ENCODE peak calls at places on chromosome 3, in ten cellular contexts. Z is dorsolateral prefrontal cortex, D is AG04450, I is GM12864, X is OCI-LY7, Y is heart left ventricle, K is IMR-90, S is brain microvascular endothelial cell, A is PC-9, G is sigmoid colon. F is an unnamed sample.

GRCh38 chr3:5022966-5023776 is 43.9 kb downstream of the BHLHE40 start:
- DNase-seq in Z (no peak), D (peak), I (no peak), X (no peak), Y (peak), K (peak), S (peak), A (peak), G (peak), F (peak)

GRCh38 chr3:33260104-33260503 is 17.1 kb upstream of the FBXL2 start:
- DNase-seq in Z (no peak), D (no peak), I (no peak), X (no peak), Y (no peak), K (no peak), S (no peak), A (no peak), G (no peak), F (no peak)

GRCh38 chr3:49712166-49712565 is 7.3 kb downstream of the AMIGO3 start:
- DNase-seq in Z (peak), D (no peak), I (no peak), X (no peak), Y (no peak), K (no peak), S (no peak), A (no peak), G (peak), F (no peak)

GRCh38 chr3:194573680-194574437 is 59.4 kb downstream of the TMEM44 start:
- DNase-seq in Z (no peak), D (no peak), I (no peak), X (peak), Y (peak), K (peak), S (peak), A (no peak), G (no peak), F (peak)

GRCh38 chr3:4950948-4951347 is 28.3 kb upstream of the BHLHE40 start:
- DNase-seq in Z (no peak), D (no peak), I (no peak), X (no peak), Y (no peak), K (no peak), S (no peak), A (no peak), G (no peak), F (no peak)

GRCh38 chr3:111954228-111954990 is 24.4 kb upstream of the ABHD10 start:
- DNase-seq in Z (no peak), D (no peak), I (no peak), X (no peak), Y (no peak), K (peak), S (no peak), A (no peak), G (no peak), F (no peak)

GRCh38 chr3:110248666-110249065 is 823.0 kb upstream of the NECTIN3 start:
- DNase-seq in Z (no peak), D (no peak), I (no peak), X (no peak), Y (no peak), K (peak), S (no peak), A (no peak), G (no peak), F (no peak)

GRCh38 chr3:192835818-192836468 is 81.7 kb downstream of the MB21D2 start:
- DNase-seq in Z (no peak), D (no peak), I (no peak), X (no peak), Y (peak), K (peak), S (peak), A (no peak), G (peak), F (peak)

GRCh38 chr3:132641837-132642538 is 17.6 kb downstream of the ACAD11 start:
- DNase-seq in Z (no peak), D (no peak), I (no peak), X (peak), Y (no peak), K (peak), S (no peak), A (peak), G (no peak), F (peak)

GRCh38 chr3:32525720-32526119 is 23.1 kb upstream of the CMTM6 start:
- DNase-seq in Z (no peak), D (no peak), I (no peak), X (no peak), Y (no peak), K (no peak), S (no peak), A (no peak), G (no peak), F (no peak)

DNA sequence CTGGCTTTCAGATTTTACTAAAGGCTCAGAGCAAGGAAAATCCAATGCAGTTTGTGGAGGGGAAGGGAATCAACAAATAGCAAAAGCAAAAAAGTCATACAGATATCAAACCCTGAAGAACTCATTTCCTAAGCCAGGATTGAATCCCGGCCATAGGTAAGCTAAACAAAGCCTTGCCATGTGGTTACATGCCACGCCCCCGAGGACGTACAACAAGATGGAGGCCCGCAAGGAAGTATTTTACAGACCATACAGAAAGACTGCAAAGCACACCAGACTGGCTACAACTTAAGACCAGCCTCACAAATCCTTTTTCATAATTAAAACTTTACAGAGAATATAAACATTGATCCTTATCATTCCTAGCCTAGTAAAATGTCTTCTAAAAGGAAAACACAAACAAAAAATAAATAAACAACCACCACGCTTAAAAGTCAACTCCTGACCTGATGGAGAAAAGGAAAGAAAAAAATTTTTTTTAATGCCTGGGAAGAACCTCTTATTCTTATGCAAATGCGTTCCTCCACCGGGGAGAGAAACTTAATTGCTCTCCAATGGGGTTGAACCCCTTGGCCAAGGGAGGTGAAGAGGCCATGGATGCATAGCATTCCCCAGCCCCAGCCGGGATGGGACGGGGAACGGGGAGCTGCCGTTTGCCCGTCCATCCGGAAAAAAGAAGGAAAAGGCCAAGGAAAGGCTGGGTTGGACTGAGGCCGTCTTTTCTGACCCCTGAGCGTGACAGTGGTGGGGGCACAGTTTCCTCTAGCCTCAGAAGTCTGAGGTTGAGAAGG is 39.3 kb downstream of the IL1RAP start:
- DNase-seq in Z (no peak), D (no peak), I (no peak), X (no peak), Y (no peak), K (no peak), S (no peak), A (no peak), G (no peak), F (no peak)
- H3K4me3 ChIP-seq in Z (no peak), D (no peak), I (no peak), X (no peak), Y (no peak), K (no peak), S (no peak), A (no peak), G (no peak), F (no peak)

GRCh38 chr3:157135671-157136396 is 24.1 kb downstream of the CCNL1 start:
- DNase-seq in Z (peak), D (no peak), I (no peak), X (no peak), Y (no peak), K (peak), S (peak), A (no peak), G (no peak), F (no peak)
- TF ChIP-seq CTCF in Z (peak), D (peak), I (peak), X (no peak), Y (no peak), K (peak), S (peak), A (no peak), G (no peak), F (no peak)

DNA sequence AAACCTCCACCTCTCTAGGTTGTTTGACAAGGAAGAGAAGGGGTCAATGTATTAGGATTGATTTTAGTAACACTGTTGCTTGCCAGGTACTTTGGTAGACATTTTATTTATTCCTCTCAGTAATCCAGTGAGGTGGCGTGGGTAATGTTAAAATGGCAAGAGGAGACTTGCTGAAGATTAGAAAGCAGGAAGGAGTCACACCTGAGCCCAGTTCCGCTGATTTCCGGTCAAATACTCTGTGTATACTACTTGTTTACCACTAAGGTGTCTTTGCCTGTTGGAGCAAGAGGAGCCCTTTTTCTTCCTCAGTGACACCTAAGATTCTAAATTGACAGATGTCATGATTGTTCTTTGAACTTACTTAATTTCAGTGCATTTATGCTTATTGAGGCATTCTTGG is 1.7 kb downstream of the OXNAD1 start:
- DNase-seq in Z (no peak), D (no peak), I (no peak), X (no peak), Y (no peak), K (no peak), S (no peak), A (no peak), G (no peak), F (no peak)
- H3K4me3 ChIP-seq in Z (no peak), D (no peak), I (no peak), X (peak), Y (no peak), K (no peak), S (no peak), A (peak), G (no peak), F (no peak)

GRCh38 chr3:152071315-152071714 is 197.4 kb upstream of the MBNL1 start:
- DNase-seq in Z (no peak), D (no peak), I (no peak), X (no peak), Y (no peak), K (no peak), S (no peak), A (no peak), G (no peak), F (no peak)

GRCh38 chr3:152069871-152070270 is 196.4 kb downstream of the SUCNR1 start:
- DNase-seq in Z (no peak), D (no peak), I (no peak), X (no peak), Y (no peak), K (peak), S (no peak), A (no peak), G (no peak), F (no peak)

GRCh38 chr3:152076148-152076547 is 192.6 kb upstream of the MBNL1 start:
- DNase-seq in Z (no peak), D (no peak), I (no peak), X (no peak), Y (no peak), K (peak), S (no peak), A (no peak), G (no peak), F (no peak)

GRCh38 chr3:152071924-152072323 is 196.8 kb upstream of the MBNL1 start:
- DNase-seq in Z (no peak), D (peak), I (peak), X (peak), Y (no peak), K (peak), S (peak), A (no peak), G (no peak), F (peak)

GRCh38 chr3:152073267-152073666 is 195.5 kb upstream of the MBNL1 start:
- DNase-seq in Z (no peak), D (no peak), I (no peak), X (no peak), Y (no peak), K (peak), S (peak), A (no peak), G (no peak), F (no peak)
- TF ChIP-seq CTCF in Z (no peak), D (peak), I (no peak), X (no peak), Y (no peak), K (peak), S (peak), A (no peak), G (no peak), F (no peak)

GRCh38 chr3:128484404-128485282 is 8.4 kb downstream of the GATA2 start:
- DNase-seq in Z (no peak), D (no peak), I (no peak), X (no peak), Y (no peak), K (no peak), S (no peak), A (no peak), G (no peak), F (no peak)
- H3K4me3 ChIP-seq in Z (no peak), D (peak), I (no peak), X (no peak), Y (peak), K (no peak), S (no peak), A (peak), G (no peak), F (no peak)

GRCh38 chr3:14311722-14312121 is 90.7 kb upstream of the SLC6A6 start:
- DNase-seq in Z (no peak), D (no peak), I (no peak), X (no peak), Y (no peak), K (no peak), S (no peak), A (no peak), G (no peak), F (no peak)

GRCh38 chr3:14317057-14317553 is 85.3 kb upstream of the SLC6A6 start:
- DNase-seq in Z (no peak), D (no peak), I (no peak), X (no peak), Y (no peak), K (no peak), S (no peak), A (peak), G (no peak), F (no peak)

GRCh38 chr3:14307953-14308352 is 94.5 kb upstream of the SLC6A6 start:
- DNase-seq in Z (no peak), D (no peak), I (no peak), X (no peak), Y (no peak), K (no peak), S (no peak), A (no peak), G (no peak), F (no peak)

DNA sequence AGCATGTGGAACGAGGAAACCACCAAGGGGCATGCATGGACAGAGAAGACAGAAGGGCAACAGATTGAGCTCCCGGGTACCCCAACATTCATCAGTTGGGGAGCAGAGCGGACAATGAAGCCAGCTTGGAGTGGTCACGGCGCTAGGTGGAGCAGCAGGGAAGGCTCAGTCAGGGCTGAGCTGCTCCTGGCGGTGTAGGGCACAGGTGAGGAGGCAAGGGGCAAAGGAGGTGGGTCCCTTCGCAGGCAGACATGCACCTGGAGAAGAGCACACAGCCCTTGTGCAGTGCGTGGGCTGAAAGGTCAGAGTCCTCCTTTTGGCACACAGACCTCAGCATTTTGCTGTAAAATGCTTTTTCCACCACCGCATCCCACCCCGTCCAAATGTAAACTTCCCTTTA is 90.0 kb upstream of the SLC6A6 start:
- DNase-seq in Z (no peak), D (no peak), I (no peak), X (no peak), Y (no peak), K (no peak), S (no peak), A (no peak), G (no peak), F (no peak)
- TF ChIP-seq CTCF in Z (no peak), D (no peak), I (no peak), X (peak), Y (no peak), K (no peak), S (no peak), A (no peak), G (no peak), F (no peak)

GRCh38 chr3:195699148-195699771 is 21.5 kb upstream of the MUC20 start:
- DNase-seq in Z (no peak), D (no peak), I (no peak), X (no peak), Y (no peak), K (peak), S (no peak), A (no peak), G (no peak), F (no peak)

GRCh38 chr3:195696632-195697278 is 24.0 kb upstream of the MUC20 start:
- DNase-seq in Z (no peak), D (no peak), I (no peak), X (no peak), Y (no peak), K (no peak), S (no peak), A (no peak), G (no peak), F (no peak)

GRCh38 chr3:195699860-195700259 is 20.9 kb upstream of the MUC20 start:
- DNase-seq in Z (no peak), D (no peak), I (no peak), X (no peak), Y (no peak), K (no peak), S (no peak), A (peak), G (no peak), F (no peak)

GRCh38 chr3:195698325-195699147 is 22.2 kb upstream of the MUC20 start:
- DNase-seq in Z (no peak), D (no peak), I (no peak), X (no peak), Y (no peak), K (no peak), S (no peak), A (peak), G (no peak), F (no peak)

GRCh38 chr3:195697582-195698324 is 23.0 kb upstream of the MUC20 start:
- DNase-seq in Z (no peak), D (peak), I (no peak), X (no peak), Y (no peak), K (peak), S (peak), A (peak), G (no peak), F (no peak)
- H3K4me3 ChIP-seq in Z (no peak), D (no peak), I (no peak), X (no peak), Y (no peak), K (no peak), S (no peak), A (peak), G (no peak), F (no peak)

DNA sequence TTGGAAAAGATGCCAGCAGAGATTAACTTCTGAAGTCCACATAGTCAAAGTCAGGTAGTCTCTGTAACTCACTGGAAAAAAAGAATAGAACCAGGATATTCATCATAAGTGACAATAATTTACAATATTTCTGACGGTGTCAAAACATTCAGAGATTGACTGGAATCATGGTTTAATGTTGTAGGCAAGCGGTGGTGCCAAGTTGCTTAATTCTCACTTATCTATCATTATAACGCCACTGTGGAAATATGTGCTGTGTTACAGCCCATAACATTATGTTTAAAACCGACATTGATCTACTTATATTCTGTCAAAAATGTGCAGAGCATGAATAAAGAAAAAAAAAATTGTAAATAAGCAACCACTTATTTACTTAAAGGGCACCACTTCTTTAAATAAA is 801.7 kb downstream of the DIPK2A start:
- DNase-seq in Z (no peak), D (no peak), I (no peak), X (no peak), Y (no peak), K (no peak), S (no peak), A (no peak), G (no peak), F (no peak)
- TF ChIP-seq CTCF in Z (no peak), D (no peak), I (no peak), X (no peak), Y (no peak), K (no peak), S (no peak), A (no peak), G (no peak), F (no peak)

GRCh38 chr3:108296239-108296638 is at the start of gene HHLA2:
- DNase-seq in Z (no peak), D (no peak), I (no peak), X (no peak), Y (no peak), K (peak), S (no peak), A (peak), G (no peak), F (peak)

GRCh38 chr3:108300103-108300849 is 3.9 kb downstream of the HHLA2 start:
- DNase-seq in Z (no peak), D (no peak), I (no peak), X (no peak), Y (no peak), K (no peak), S (no peak), A (peak), G (no peak), F (no peak)

GRCh38 chr3:108298056-108298455 is 1.7 kb downstream of the HHLA2 start:
- DNase-seq in Z (no peak), D (no peak), I (no peak), X (no peak), Y (no peak), K (no peak), S (no peak), A (peak), G (no peak), F (no peak)

GRCh38 chr3:108293858-108294257 is 2.5 kb upstream of the HHLA2 start:
- DNase-seq in Z (no peak), D (no peak), I (peak), X (no peak), Y (no peak), K (no peak), S (no peak), A (no peak), G (no peak), F (peak)

DNA sequence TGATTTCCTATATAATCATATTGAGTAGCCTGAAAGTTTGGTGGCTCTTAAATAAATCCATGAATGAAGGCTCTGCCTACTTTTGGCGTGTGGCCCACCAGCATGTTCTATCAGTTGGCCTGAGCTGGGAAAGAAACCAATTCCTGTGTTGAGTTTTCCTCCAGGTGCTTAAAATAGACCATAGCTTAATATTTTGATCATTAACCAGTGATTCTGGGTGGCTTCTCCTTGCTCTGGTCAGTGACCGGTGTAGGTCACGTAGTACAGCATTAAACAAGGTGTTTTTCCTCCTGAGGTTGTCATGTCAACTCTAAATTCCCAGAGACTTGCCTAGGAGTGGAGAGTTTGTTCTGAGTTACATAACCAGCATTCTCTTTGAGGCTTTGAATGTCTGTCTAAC is 1.3 kb downstream of the HHLA2 start:
- DNase-seq in Z (no peak), D (no peak), I (no peak), X (no peak), Y (peak), K (no peak), S (no peak), A (peak), G (no peak), F (no peak)
- H3K4me3 ChIP-seq in Z (no peak), D (no peak), I (no peak), X (no peak), Y (no peak), K (no peak), S (no peak), A (no peak), G (no peak), F (no peak)

F was measured in GM12865.